ENCODE peak calls at places on chromosomes 3 and 15, in ten cellular contexts. One of them, this sample, is unnamed.

GRCh38 chr15:41219381-41219780 is 11.2 kb downstream of the EXD1 start:
- DNase-seq in CD4-positive, alpha-beta T cell: no peak
- DNase-seq in Caki2: no peak
- DNase-seq in BJ: no peak
- DNase-seq in H9: no peak
- DNase-seq in EL: no peak
- DNase-seq in ELR: no peak
- DNase-seq in activated CD8-positive, alpha-beta memory T cell treated with anti-CD3 and anti-CD28 coated beads for 48 hours: no peak
- DNase-seq in stimulated activated CD8-positive, alpha-beta memory T cell treated with anti-CD3 and anti-CD28 coated beads, Interleukin-7, amount 100 ng/mL, for 24 hours: no peak
- DNase-seq in testis: no peak
- DNase-seq in this sample: no peak

GRCh38 chr3:44104668-44105321 is 136.9 kb upstream of the TOPAZ1 start:
- DNase-seq in CD4-positive, alpha-beta T cell: no peak
- DNase-seq in Caki2: peak
- DNase-seq in BJ: peak
- DNase-seq in H9: no peak
- DNase-seq in EL: peak
- DNase-seq in ELR: peak
- DNase-seq in activated CD8-positive, alpha-beta memory T cell treated with anti-CD3 and anti-CD28 coated beads for 48 hours: no peak
- DNase-seq in stimulated activated CD8-positive, alpha-beta memory T cell treated with anti-CD3 and anti-CD28 coated beads, Interleukin-7, amount 100 ng/mL, for 24 hours: no peak
- DNase-seq in testis: no peak
- DNase-seq in this sample: peak

GRCh38 chr15:82146990-82147461 is 101.2 kb upstream of the MEX3B start:
- DNase-seq in CD4-positive, alpha-beta T cell: no peak
- DNase-seq in Caki2: peak
- DNase-seq in BJ: no peak
- DNase-seq in H9: no peak
- DNase-seq in EL: peak
- DNase-seq in ELR: peak
- DNase-seq in activated CD8-positive, alpha-beta memory T cell treated with anti-CD3 and anti-CD28 coated beads for 48 hours: no peak
- DNase-seq in stimulated activated CD8-positive, alpha-beta memory T cell treated with anti-CD3 and anti-CD28 coated beads, Interleukin-7, amount 100 ng/mL, for 24 hours: no peak
- DNase-seq in testis: no peak
- DNase-seq in this sample: no peak

GRCh38 chr3:198022604-198023003 is 62.6 kb downstream of the LMLN start:
- DNase-seq in CD4-positive, alpha-beta T cell: no peak
- DNase-seq in Caki2: no peak
- DNase-seq in BJ: no peak
- DNase-seq in H9: no peak
- DNase-seq in EL: no peak
- DNase-seq in ELR: no peak
- DNase-seq in activated CD8-positive, alpha-beta memory T cell treated with anti-CD3 and anti-CD28 coated beads for 48 hours: no peak
- DNase-seq in stimulated activated CD8-positive, alpha-beta memory T cell treated with anti-CD3 and anti-CD28 coated beads, Interleukin-7, amount 100 ng/mL, for 24 hours: no peak
- DNase-seq in testis: no peak
- DNase-seq in this sample: no peak

GRCh38 chr15:22922003-22922402 is 58.2 kb downstream of the CYFIP1 start:
- DNase-seq in CD4-positive, alpha-beta T cell: no peak
- DNase-seq in Caki2: no peak
- DNase-seq in BJ: no peak
- DNase-seq in H9: no peak
- DNase-seq in EL: no peak
- DNase-seq in ELR: no peak
- DNase-seq in activated CD8-positive, alpha-beta memory T cell treated with anti-CD3 and anti-CD28 coated beads for 48 hours: no peak
- DNase-seq in stimulated activated CD8-positive, alpha-beta memory T cell treated with anti-CD3 and anti-CD28 coated beads, Interleukin-7, amount 100 ng/mL, for 24 hours: no peak
- DNase-seq in testis: no peak
- DNase-seq in this sample: no peak

GRCh38 chr15:78065284-78065872 is 12.1 kb downstream of the TBC1D2B start:
- DNase-seq in CD4-positive, alpha-beta T cell: no peak
- DNase-seq in Caki2: peak
- DNase-seq in BJ: peak
- DNase-seq in H9: no peak
- DNase-seq in EL: peak
- DNase-seq in ELR: peak
- DNase-seq in activated CD8-positive, alpha-beta memory T cell treated with anti-CD3 and anti-CD28 coated beads for 48 hours: no peak
- DNase-seq in stimulated activated CD8-positive, alpha-beta memory T cell treated with anti-CD3 and anti-CD28 coated beads, Interleukin-7, amount 100 ng/mL, for 24 hours: no peak
- DNase-seq in testis: peak
- DNase-seq in this sample: peak

GRCh38 chr3:151477596-151478375 is 16.9 kb upstream of the IGSF10 start:
- DNase-seq in CD4-positive, alpha-beta T cell: no peak
- DNase-seq in Caki2: no peak
- DNase-seq in BJ: no peak
- DNase-seq in H9: no peak
- DNase-seq in EL: no peak
- DNase-seq in ELR: no peak
- DNase-seq in activated CD8-positive, alpha-beta memory T cell treated with anti-CD3 and anti-CD28 coated beads for 48 hours: no peak
- DNase-seq in stimulated activated CD8-positive, alpha-beta memory T cell treated with anti-CD3 and anti-CD28 coated beads, Interleukin-7, amount 100 ng/mL, for 24 hours: no peak
- DNase-seq in testis: no peak
- DNase-seq in this sample: no peak

GRCh38 chr15:83206387-83206970 is 1.1 kb downstream of the HDGFL3 start:
- DNase-seq in CD4-positive, alpha-beta T cell: no peak
- DNase-seq in Caki2: no peak
- DNase-seq in BJ: no peak
- DNase-seq in H9: peak
- DNase-seq in EL: peak
- DNase-seq in ELR: peak
- DNase-seq in activated CD8-positive, alpha-beta memory T cell treated with anti-CD3 and anti-CD28 coated beads for 48 hours: no peak
- DNase-seq in stimulated activated CD8-positive, alpha-beta memory T cell treated with anti-CD3 and anti-CD28 coated beads, Interleukin-7, amount 100 ng/mL, for 24 hours: no peak
- DNase-seq in testis: peak
- DNase-seq in this sample: no peak

GRCh38 chr15:85010472-85011209 is 29.0 kb downstream of the PDE8A start:
- DNase-seq in CD4-positive, alpha-beta T cell: no peak
- DNase-seq in Caki2: no peak
- DNase-seq in BJ: no peak
- DNase-seq in H9: no peak
- DNase-seq in EL: no peak
- DNase-seq in ELR: no peak
- DNase-seq in activated CD8-positive, alpha-beta memory T cell treated with anti-CD3 and anti-CD28 coated beads for 48 hours: no peak
- DNase-seq in stimulated activated CD8-positive, alpha-beta memory T cell treated with anti-CD3 and anti-CD28 coated beads, Interleukin-7, amount 100 ng/mL, for 24 hours: no peak
- DNase-seq in testis: no peak
- DNase-seq in this sample: no peak

GRCh38 chr3:9536212-9536611 is 17.4 kb downstream of the LHFPL4 start:
- DNase-seq in CD4-positive, alpha-beta T cell: no peak
- DNase-seq in Caki2: no peak
- DNase-seq in BJ: no peak
- DNase-seq in H9: no peak
- DNase-seq in EL: no peak
- DNase-seq in ELR: no peak
- DNase-seq in activated CD8-positive, alpha-beta memory T cell treated with anti-CD3 and anti-CD28 coated beads for 48 hours: no peak
- DNase-seq in stimulated activated CD8-positive, alpha-beta memory T cell treated with anti-CD3 and anti-CD28 coated beads, Interleukin-7, amount 100 ng/mL, for 24 hours: no peak
- DNase-seq in testis: no peak
- DNase-seq in this sample: no peak

GRCh38 chr3:102141096-102141912 is 292.0 kb downstream of the NFKBIZ start:
- DNase-seq in CD4-positive, alpha-beta T cell: no peak
- DNase-seq in Caki2: no peak
- DNase-seq in BJ: no peak
- DNase-seq in H9: no peak
- DNase-seq in EL: peak
- DNase-seq in ELR: peak
- DNase-seq in activated CD8-positive, alpha-beta memory T cell treated with anti-CD3 and anti-CD28 coated beads for 48 hours: no peak
- DNase-seq in stimulated activated CD8-positive, alpha-beta memory T cell treated with anti-CD3 and anti-CD28 coated beads, Interleukin-7, amount 100 ng/mL, for 24 hours: no peak
- DNase-seq in testis: no peak
- DNase-seq in this sample: no peak

GRCh38 chr3:71066849-71067261 is 516.7 kb downstream of the FOXP1 start:
- DNase-seq in CD4-positive, alpha-beta T cell: peak
- DNase-seq in Caki2: peak
- DNase-seq in BJ: no peak
- DNase-seq in H9: no peak
- DNase-seq in EL: peak
- DNase-seq in ELR: peak
- DNase-seq in activated CD8-positive, alpha-beta memory T cell treated with anti-CD3 and anti-CD28 coated beads for 48 hours: no peak
- DNase-seq in stimulated activated CD8-positive, alpha-beta memory T cell treated with anti-CD3 and anti-CD28 coated beads, Interleukin-7, amount 100 ng/mL, for 24 hours: no peak
- DNase-seq in testis: no peak
- DNase-seq in this sample: no peak

GRCh38 chr3:120678331-120678845 is 3.7 kb downstream of the HGD start:
- DNase-seq in CD4-positive, alpha-beta T cell: no peak
- DNase-seq in Caki2: peak
- DNase-seq in BJ: peak
- DNase-seq in H9: no peak
- DNase-seq in EL: peak
- DNase-seq in ELR: peak
- DNase-seq in activated CD8-positive, alpha-beta memory T cell treated with anti-CD3 and anti-CD28 coated beads for 48 hours: no peak
- DNase-seq in stimulated activated CD8-positive, alpha-beta memory T cell treated with anti-CD3 and anti-CD28 coated beads, Interleukin-7, amount 100 ng/mL, for 24 hours: no peak
- DNase-seq in testis: peak
- DNase-seq in this sample: no peak

GRCh38 chr3:52092891-52093290 is 36.5 kb upstream of the DUSP7 start:
- DNase-seq in CD4-positive, alpha-beta T cell: no peak
- DNase-seq in Caki2: no peak
- DNase-seq in BJ: no peak
- DNase-seq in H9: no peak
- DNase-seq in EL: no peak
- DNase-seq in ELR: no peak
- DNase-seq in activated CD8-positive, alpha-beta memory T cell treated with anti-CD3 and anti-CD28 coated beads for 48 hours: no peak
- DNase-seq in stimulated activated CD8-positive, alpha-beta memory T cell treated with anti-CD3 and anti-CD28 coated beads, Interleukin-7, amount 100 ng/mL, for 24 hours: no peak
- DNase-seq in testis: no peak
- DNase-seq in this sample: no peak